ENCODE peak calls at places on chromosome 22, in ten cellular contexts. One of them, this sample, is unnamed. For H3K27me3 and H3K4me1, the result is how much of the 10 kb centered on the place peaks cover.

GRCh38 chr22:44391481-44392445 is 79.0 kb upstream of the SHISAL1 start:
- DNase-seq in CD8-positive, alpha-beta memory T cell: no peak
- DNase-seq in HCT116: no peak
- DNase-seq in Peyer's patch: no peak
- DNase-seq in GM23248: no peak
- DNase-seq in MM.1S: no peak
- DNase-seq in aorta: peak
- DNase-seq in colonic mucosa: no peak
- DNase-seq in cardiac muscle cell: no peak
- DNase-seq in pancreas: no peak
- DNase-seq in this sample: no peak

GRCh38 chr22:49772692-49773091 is 55.0 kb downstream of the BRD1 start:
- DNase-seq in CD8-positive, alpha-beta memory T cell: no peak
- DNase-seq in HCT116: no peak
- DNase-seq in Peyer's patch: no peak
- DNase-seq in GM23248: no peak
- DNase-seq in MM.1S: no peak
- DNase-seq in aorta: no peak
- DNase-seq in colonic mucosa: no peak
- DNase-seq in cardiac muscle cell: no peak
- DNase-seq in pancreas: no peak
- DNase-seq in this sample: peak

GRCh38 chr22:33188316-33188715 is 130.1 kb upstream of the SYN3 start:
- DNase-seq in CD8-positive, alpha-beta memory T cell: no peak
- DNase-seq in HCT116: no peak
- DNase-seq in Peyer's patch: no peak
- DNase-seq in GM23248: peak
- DNase-seq in MM.1S: no peak
- DNase-seq in aorta: no peak
- DNase-seq in colonic mucosa: no peak
- DNase-seq in cardiac muscle cell: peak
- DNase-seq in pancreas: no peak
- DNase-seq in this sample: no peak

GRCh38 chr22:46941958-46942815 is 179.7 kb downstream of the TBC1D22A start:
- DNase-seq in CD8-positive, alpha-beta memory T cell: no peak
- DNase-seq in HCT116: no peak
- DNase-seq in Peyer's patch: no peak
- DNase-seq in GM23248: no peak
- DNase-seq in MM.1S: no peak
- DNase-seq in aorta: peak
- DNase-seq in colonic mucosa: peak
- DNase-seq in cardiac muscle cell: no peak
- DNase-seq in pancreas: no peak
- DNase-seq in this sample: peak

GRCh38 chr22:47808886-47809620 is 1046.6 kb downstream of the TBC1D22A start:
- DNase-seq in CD8-positive, alpha-beta memory T cell: no peak
- DNase-seq in HCT116: no peak
- DNase-seq in Peyer's patch: no peak
- DNase-seq in GM23248: no peak
- DNase-seq in MM.1S: no peak
- DNase-seq in aorta: no peak
- DNase-seq in colonic mucosa: no peak
- DNase-seq in cardiac muscle cell: no peak
- DNase-seq in pancreas: no peak
- DNase-seq in this sample: no peak

GRCh38 chr22:47000888-47001287 is 238.4 kb downstream of the TBC1D22A start:
- DNase-seq in CD8-positive, alpha-beta memory T cell: no peak
- DNase-seq in HCT116: no peak
- DNase-seq in Peyer's patch: no peak
- DNase-seq in GM23248: peak
- DNase-seq in MM.1S: peak
- DNase-seq in aorta: no peak
- DNase-seq in colonic mucosa: no peak
- DNase-seq in cardiac muscle cell: no peak
- DNase-seq in pancreas: no peak
- DNase-seq in this sample: no peak

GRCh38 chr22:26658161-26658560 is 773 bp downstream of the MIAT start:
- DNase-seq in CD8-positive, alpha-beta memory T cell: no peak
- DNase-seq in HCT116: no peak
- DNase-seq in Peyer's patch: no peak
- DNase-seq in GM23248: peak
- DNase-seq in MM.1S: peak
- DNase-seq in aorta: no peak
- DNase-seq in colonic mucosa: no peak
- DNase-seq in cardiac muscle cell: no peak
- DNase-seq in pancreas: no peak
- DNase-seq in this sample: no peak

GRCh38 chr22:50192825-50193204 is 7.1 kb downstream of the TRABD start:
- DNase-seq in CD8-positive, alpha-beta memory T cell: peak
- DNase-seq in HCT116: no peak
- DNase-seq in Peyer's patch: peak
- DNase-seq in GM23248: no peak
- DNase-seq in MM.1S: no peak
- DNase-seq in aorta: no peak
- DNase-seq in colonic mucosa: no peak
- DNase-seq in cardiac muscle cell: no peak
- DNase-seq in pancreas: no peak
- DNase-seq in this sample: peak

GRCh38 chr22:50308986-50309600 is 1.6 kb upstream of the PLXNB2 start:
- DNase-seq in CD8-positive, alpha-beta memory T cell: no peak
- DNase-seq in HCT116: no peak
- DNase-seq in Peyer's patch: no peak
- DNase-seq in GM23248: no peak
- DNase-seq in MM.1S: no peak
- DNase-seq in aorta: no peak
- DNase-seq in colonic mucosa: no peak
- DNase-seq in cardiac muscle cell: no peak
- DNase-seq in pancreas: peak
- DNase-seq in this sample: no peak

GRCh38 chr22:20031732-20032406 is 11.0 kb downstream of the TANGO2 start:
- DNase-seq in CD8-positive, alpha-beta memory T cell: peak
- DNase-seq in HCT116: no peak
- DNase-seq in Peyer's patch: no peak
- DNase-seq in GM23248: no peak
- DNase-seq in MM.1S: no peak
- DNase-seq in aorta: no peak
- DNase-seq in colonic mucosa: peak
- DNase-seq in cardiac muscle cell: no peak
- DNase-seq in pancreas: peak
- DNase-seq in this sample: no peak

GRCh38 chr22:32620992-32621391 is 146.4 kb downstream of the FBXO7 start:
- DNase-seq in CD8-positive, alpha-beta memory T cell: no peak
- DNase-seq in HCT116: no peak
- DNase-seq in Peyer's patch: no peak
- DNase-seq in GM23248: no peak
- DNase-seq in MM.1S: no peak
- DNase-seq in aorta: no peak
- DNase-seq in colonic mucosa: no peak
- DNase-seq in cardiac muscle cell: no peak
- DNase-seq in pancreas: no peak
- DNase-seq in this sample: no peak

GRCh38 chr22:35628732-35629131 is 11.6 kb upstream of the MB start:
- DNase-seq in CD8-positive, alpha-beta memory T cell: no peak
- DNase-seq in HCT116: no peak
- DNase-seq in Peyer's patch: no peak
- DNase-seq in GM23248: no peak
- DNase-seq in MM.1S: no peak
- DNase-seq in aorta: peak
- DNase-seq in colonic mucosa: no peak
- DNase-seq in cardiac muscle cell: no peak
- DNase-seq in pancreas: no peak
- DNase-seq in this sample: no peak

DNA sequence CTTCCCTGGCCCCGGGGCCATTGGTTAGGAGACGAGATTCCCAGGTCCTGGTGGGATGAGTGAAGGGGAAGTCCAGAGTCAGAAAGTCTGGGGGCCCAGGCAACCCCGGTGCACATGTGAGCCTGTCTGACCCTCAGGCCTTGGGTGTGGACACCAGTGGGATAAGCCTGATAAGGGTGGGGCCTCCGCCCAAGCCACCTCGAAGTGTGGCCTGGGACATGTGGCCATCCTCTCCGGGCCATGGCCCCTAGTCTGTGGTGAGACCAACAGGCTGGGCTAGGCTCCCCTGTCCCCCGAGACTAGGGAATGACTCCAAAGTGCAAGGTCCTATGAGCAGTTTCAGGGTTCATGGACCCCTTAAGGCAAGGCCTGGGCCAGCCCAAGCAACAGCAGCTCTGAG is 6.3 kb downstream of the CABP7 start:
- DNase-seq in CD8-positive, alpha-beta memory T cell: no peak
- DNase-seq in HCT116: no peak
- DNase-seq in Peyer's patch: no peak
- DNase-seq in GM23248: no peak
- DNase-seq in MM.1S: no peak
- DNase-seq in aorta: no peak
- DNase-seq in colonic mucosa: no peak
- DNase-seq in cardiac muscle cell: no peak
- DNase-seq in pancreas: no peak
- DNase-seq in this sample: no peak
- H3K27me3 ChIP-seq in CD8-positive, alpha-beta memory T cell: under half
- H3K27me3 ChIP-seq in HCT116: under half
- H3K27me3 ChIP-seq in Peyer's patch: under half
- H3K27me3 ChIP-seq in GM23248: under half
- H3K27me3 ChIP-seq in MM.1S: half or more
- H3K27me3 ChIP-seq in aorta: under half
- H3K27me3 ChIP-seq in colonic mucosa: under half
- H3K27me3 ChIP-seq in cardiac muscle cell: under half
- H3K27me3 ChIP-seq in pancreas: under half
- H3K27me3 ChIP-seq in this sample: under half

DNA sequence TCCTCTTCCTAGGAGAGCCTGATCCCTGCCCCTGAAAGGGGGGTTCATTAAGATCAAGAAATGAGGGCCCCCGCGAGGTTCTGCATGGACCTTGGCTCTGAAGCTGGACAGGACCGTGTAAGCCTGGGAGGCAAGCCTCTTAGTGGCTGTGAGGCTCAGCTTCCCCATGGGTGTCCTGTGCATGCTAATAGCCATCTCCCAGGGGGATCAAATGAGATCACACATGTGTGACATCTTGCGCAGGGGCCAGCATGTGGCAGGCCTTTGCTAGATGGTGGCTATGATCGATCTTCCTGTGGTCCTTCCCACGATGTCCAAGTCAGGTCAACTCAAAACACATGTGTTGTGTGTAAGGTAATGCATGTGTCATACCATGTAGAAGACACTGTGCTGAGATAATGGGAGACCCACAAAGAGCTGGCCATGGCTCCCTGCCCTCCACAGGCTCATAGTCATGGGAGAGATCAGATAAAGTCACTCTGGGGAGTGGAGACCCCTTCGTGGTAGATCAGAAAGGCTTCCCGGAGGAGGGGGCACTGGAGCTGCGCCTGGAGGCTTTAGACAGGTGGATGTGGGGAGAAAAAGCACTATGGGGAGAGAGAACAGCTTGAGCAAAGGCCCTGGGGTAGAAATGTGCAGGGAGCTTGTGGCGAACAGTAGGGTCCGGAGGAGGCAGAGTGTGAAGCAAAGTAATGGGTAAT is 3.7 kb downstream of the RAC2 start:
- DNase-seq in CD8-positive, alpha-beta memory T cell: no peak
- DNase-seq in HCT116: no peak
- DNase-seq in Peyer's patch: no peak
- DNase-seq in GM23248: no peak
- DNase-seq in MM.1S: no peak
- DNase-seq in aorta: peak
- DNase-seq in colonic mucosa: no peak
- DNase-seq in cardiac muscle cell: no peak
- DNase-seq in pancreas: no peak
- DNase-seq in this sample: no peak
- H3K4me1 ChIP-seq in CD8-positive, alpha-beta memory T cell: half or more
- H3K4me1 ChIP-seq in HCT116: under half
- H3K4me1 ChIP-seq in Peyer's patch: under half
- H3K4me1 ChIP-seq in GM23248: under half
- H3K4me1 ChIP-seq in MM.1S: half or more
- H3K4me1 ChIP-seq in aorta: under half
- H3K4me1 ChIP-seq in colonic mucosa: under half
- H3K4me1 ChIP-seq in cardiac muscle cell: under half
- H3K4me1 ChIP-seq in pancreas: under half
- H3K4me1 ChIP-seq in this sample: under half

GRCh38 chr22:41000040-41000565 is 48.9 kb downstream of the RBX1 start:
- DNase-seq in CD8-positive, alpha-beta memory T cell: no peak
- DNase-seq in HCT116: no peak
- DNase-seq in Peyer's patch: no peak
- DNase-seq in GM23248: no peak
- DNase-seq in MM.1S: no peak
- DNase-seq in aorta: no peak
- DNase-seq in colonic mucosa: no peak
- DNase-seq in cardiac muscle cell: no peak
- DNase-seq in pancreas: no peak
- DNase-seq in this sample: no peak
- H3K4me3 ChIP-seq in CD8-positive, alpha-beta memory T cell: no peak
- H3K4me3 ChIP-seq in HCT116: no peak
- H3K4me3 ChIP-seq in Peyer's patch: no peak
- H3K4me3 ChIP-seq in GM23248: no peak
- H3K4me3 ChIP-seq in MM.1S: no peak
- H3K4me3 ChIP-seq in aorta: no peak
- H3K4me3 ChIP-seq in colonic mucosa: no peak
- H3K4me3 ChIP-seq in cardiac muscle cell: no peak
- H3K4me3 ChIP-seq in pancreas: no peak
- H3K4me3 ChIP-seq in this sample: no peak

GRCh38 chr22:41697126-41697775 is 2.1 kb upstream of the MEI1 start:
- DNase-seq in CD8-positive, alpha-beta memory T cell: peak
- DNase-seq in HCT116: peak
- DNase-seq in Peyer's patch: peak
- DNase-seq in GM23248: peak
- DNase-seq in MM.1S: peak
- DNase-seq in aorta: peak
- DNase-seq in colonic mucosa: peak
- DNase-seq in cardiac muscle cell: peak
- DNase-seq in pancreas: peak
- DNase-seq in this sample: peak

GRCh38 chr22:41702763-41703162 is 3.5 kb downstream of the MEI1 start:
- DNase-seq in CD8-positive, alpha-beta memory T cell: no peak
- DNase-seq in HCT116: no peak
- DNase-seq in Peyer's patch: no peak
- DNase-seq in GM23248: no peak
- DNase-seq in MM.1S: no peak
- DNase-seq in aorta: no peak
- DNase-seq in colonic mucosa: no peak
- DNase-seq in cardiac muscle cell: no peak
- DNase-seq in pancreas: no peak
- DNase-seq in this sample: no peak

GRCh38 chr22:41696714-41697113 is 2.6 kb upstream of the MEI1 start:
- DNase-seq in CD8-positive, alpha-beta memory T cell: peak
- DNase-seq in HCT116: no peak
- DNase-seq in Peyer's patch: no peak
- DNase-seq in GM23248: no peak
- DNase-seq in MM.1S: no peak
- DNase-seq in aorta: no peak
- DNase-seq in colonic mucosa: no peak
- DNase-seq in cardiac muscle cell: no peak
- DNase-seq in pancreas: no peak
- DNase-seq in this sample: no peak

GRCh38 chr22:41699264-41700104 is at the start of gene MEI1:
- DNase-seq in CD8-positive, alpha-beta memory T cell: peak
- DNase-seq in HCT116: no peak
- DNase-seq in Peyer's patch: peak
- DNase-seq in GM23248: peak
- DNase-seq in MM.1S: peak
- DNase-seq in aorta: peak
- DNase-seq in colonic mucosa: peak
- DNase-seq in cardiac muscle cell: peak
- DNase-seq in pancreas: peak
- DNase-seq in this sample: peak

DNA sequence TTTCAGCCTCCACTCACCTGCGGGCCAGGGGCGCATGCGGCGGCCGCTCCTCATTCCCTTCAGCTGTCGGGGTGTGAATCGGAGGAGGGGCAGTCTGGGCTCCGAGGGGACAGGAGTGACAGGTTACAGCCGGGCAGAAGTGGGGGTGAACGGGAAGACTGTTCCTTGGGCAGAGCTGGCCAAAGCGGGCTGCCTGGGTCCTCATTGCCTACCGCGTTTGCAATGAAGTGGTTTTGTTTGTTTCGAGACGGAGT is 729 bp downstream of the MEI1 start:
- DNase-seq in CD8-positive, alpha-beta memory T cell: no peak
- DNase-seq in HCT116: no peak
- DNase-seq in Peyer's patch: no peak
- DNase-seq in GM23248: no peak
- DNase-seq in MM.1S: no peak
- DNase-seq in aorta: no peak
- DNase-seq in colonic mucosa: no peak
- DNase-seq in cardiac muscle cell: no peak
- DNase-seq in pancreas: no peak
- DNase-seq in this sample: no peak
- H3K27me3 ChIP-seq in CD8-positive, alpha-beta memory T cell: under half
- H3K27me3 ChIP-seq in HCT116: under half
- H3K27me3 ChIP-seq in Peyer's patch: under half
- H3K27me3 ChIP-seq in GM23248: under half
- H3K27me3 ChIP-seq in MM.1S: under half
- H3K27me3 ChIP-seq in aorta: under half
- H3K27me3 ChIP-seq in colonic mucosa: under half
- H3K27me3 ChIP-seq in cardiac muscle cell: under half
- H3K27me3 ChIP-seq in pancreas: under half
- H3K27me3 ChIP-seq in this sample: under half